ENCODE peak calls at places on chromosomes 13 and 19, in four cellular contexts. One of them, this sample, is unnamed.

GRCh38 chr13:30806784-30807183 is 71.4 kb downstream of the ALOX5AP start:
- DNase-seq in K562: no peak
- DNase-seq in A549: no peak
- DNase-seq in HepG2: no peak
- DNase-seq in this sample: no peak

GRCh38 chr13:93730780-93731179 is 504.2 kb downstream of the GPC6 start:
- DNase-seq in HepG2: no peak
- DNase-seq in A549: no peak
- DNase-seq in K562: no peak
- DNase-seq in this sample: no peak

GRCh38 chr19:56120002-56120370 is 1.1 kb downstream of the ZNF787 start:
- DNase-seq in HepG2: no peak
- DNase-seq in K562: no peak
- DNase-seq in A549: no peak
- DNase-seq in this sample: no peak

GRCh38 chr19:14480695-14481069 is 5.5 kb upstream of the PTGER1 start:
- DNase-seq in A549: no peak
- DNase-seq in HepG2: no peak
- DNase-seq in K562: no peak
- DNase-seq in this sample: no peak

GRCh38 chr13:112760440-112760839 is 70.6 kb downstream of the ATP11A start:
- DNase-seq in HepG2: no peak
- DNase-seq in K562: no peak
- DNase-seq in A549: no peak
- DNase-seq in this sample: no peak

GRCh38 chr13:40388617-40389016 is 277.8 kb downstream of the FOXO1 start:
- DNase-seq in K562: no peak
- DNase-seq in HepG2: no peak
- DNase-seq in A549: no peak
- DNase-seq in this sample: no peak

GRCh38 chr19:31963741-31964140 is 381.7 kb upstream of the ZNF507 start:
- DNase-seq in HepG2: no peak
- DNase-seq in K562: no peak
- DNase-seq in A549: no peak
- DNase-seq in this sample: no peak

GRCh38 chr19:28878862-28879566 is 333.9 kb downstream of the UQCRFS1 start:
- DNase-seq in HepG2: peak
- DNase-seq in K562: peak
- DNase-seq in A549: peak
- DNase-seq in this sample: peak

GRCh38 chr19:8209111-8209964 is at the start of gene CERS4:
- DNase-seq in HepG2: peak
- DNase-seq in A549: peak
- DNase-seq in K562: peak
- DNase-seq in this sample: peak

GRCh38 chr19:50486823-50487515 is 10.3 kb upstream of the GARIN5A start:
- DNase-seq in K562: peak
- DNase-seq in HepG2: peak
- DNase-seq in A549: no peak
- DNase-seq in this sample: peak

GRCh38 chr13:75359266-75359665 is 122.7 kb downstream of the TBC1D4 start:
- DNase-seq in HepG2: no peak
- DNase-seq in A549: peak
- DNase-seq in K562: no peak
- DNase-seq in this sample: no peak

GRCh38 chr19:5127710-5128109 is 158.8 kb downstream of the KDM4B start:
- DNase-seq in HepG2: no peak
- DNase-seq in K562: no peak
- DNase-seq in A549: no peak
- DNase-seq in this sample: no peak

GRCh38 chr19:35195822-35196221 is 32.7 kb downstream of the FAM187B start:
- DNase-seq in A549: no peak
- DNase-seq in K562: no peak
- DNase-seq in HepG2: no peak
- DNase-seq in this sample: no peak

GRCh38 chr13:73216381-73216831 is 157.6 kb downstream of the KLF5 start:
- DNase-seq in K562: no peak
- DNase-seq in A549: no peak
- DNase-seq in HepG2: no peak
- DNase-seq in this sample: no peak

GRCh38 chr19:31316201-31316951 is 32.9 kb downstream of the TSHZ3 start:
- DNase-seq in HepG2: no peak
- DNase-seq in A549: no peak
- DNase-seq in K562: no peak
- DNase-seq in this sample: no peak

GRCh38 chr13:97142452-97142851 is 79.7 kb upstream of the MBNL2 start:
- DNase-seq in A549: peak
- DNase-seq in HepG2: peak
- DNase-seq in K562: peak
- DNase-seq in this sample: peak

GRCh38 chr19:5908773-5909442 is 4.2 kb downstream of the VMAC start:
- DNase-seq in HepG2: peak
- DNase-seq in K562: no peak
- DNase-seq in A549: no peak
- DNase-seq in this sample: no peak

GRCh38 chr13:104014803-104015645 is 948.8 kb upstream of the SLC10A2 start:
- DNase-seq in K562: no peak
- DNase-seq in A549: no peak
- DNase-seq in HepG2: no peak
- DNase-seq in this sample: no peak

GRCh38 chr19:43527860-43528622 is 1.0 kb upstream of the ETHE1 start:
- DNase-seq in K562: no peak
- DNase-seq in A549: no peak
- DNase-seq in HepG2: no peak
- DNase-seq in this sample: no peak

GRCh38 chr13:37129867-37130266 is 24.4 kb upstream of the CSNK1A1L start:
- DNase-seq in HepG2: no peak
- DNase-seq in A549: no peak
- DNase-seq in K562: no peak
- DNase-seq in this sample: no peak

GRCh38 chr13:42681394-42681793 is 100.0 kb upstream of the FAM216B start:
- DNase-seq in A549: no peak
- DNase-seq in K562: no peak
- DNase-seq in HepG2: no peak
- DNase-seq in this sample: no peak

GRCh38 chr13:108816381-108816780 is 187.0 kb downstream of the MYO16 start:
- DNase-seq in HepG2: no peak
- DNase-seq in A549: no peak
- DNase-seq in K562: peak
- DNase-seq in this sample: no peak

GRCh38 chr13:100209857-100210580 is 121.1 kb downstream of the PCCA start:
- DNase-seq in HepG2: no peak
- DNase-seq in K562: no peak
- DNase-seq in A549: no peak
- DNase-seq in this sample: no peak

DNA sequence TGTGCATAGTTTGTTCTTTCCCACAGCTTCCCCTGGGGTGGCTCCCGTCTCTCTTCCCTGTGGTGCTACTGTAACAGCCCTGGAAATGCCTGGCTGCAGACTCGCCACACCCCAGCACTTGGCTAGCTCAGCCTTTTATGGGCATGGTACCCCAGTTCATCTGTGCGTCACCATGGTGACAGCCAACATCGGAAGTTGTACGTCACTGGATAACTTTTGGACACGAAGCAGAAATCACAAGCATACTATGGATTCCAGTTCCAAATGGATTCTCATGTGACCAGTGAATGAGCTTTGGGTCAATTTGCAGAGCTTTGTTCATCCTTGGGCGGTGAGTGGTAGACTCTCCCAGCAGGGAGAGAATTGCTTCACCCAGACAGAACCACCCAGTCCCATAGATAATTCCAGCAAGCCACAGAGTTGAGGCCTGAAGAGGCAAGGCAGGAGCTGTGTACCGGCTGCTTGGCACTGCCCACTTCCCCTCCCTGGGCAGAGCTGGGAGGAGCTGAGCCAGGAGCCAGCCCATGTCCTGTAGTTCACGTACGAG is 54.4 kb downstream of the COL4A2 start:
- DNase-seq in HepG2: no peak
- DNase-seq in A549: no peak
- DNase-seq in K562: no peak
- DNase-seq in this sample: no peak
- TF ChIP-seq NR3C1 in HepG2: no peak
- TF ChIP-seq NR3C1 in A549: no peak
- TF ChIP-seq NR3C1 in K562: no peak
- TF ChIP-seq NR3C1 in this sample: no peak

GRCh38 chr13:26502826-26503225 is 54.7 kb upstream of the WASF3 start:
- DNase-seq in K562: no peak
- DNase-seq in HepG2: no peak
- DNase-seq in A549: no peak
- DNase-seq in this sample: no peak
- TF ChIP-seq NR3C1 in K562: no peak
- TF ChIP-seq NR3C1 in HepG2: no peak
- TF ChIP-seq NR3C1 in A549: no peak
- TF ChIP-seq NR3C1 in this sample: no peak

GRCh38 chr19:2834294-2834871 is 6.9 kb upstream of the ZNF555 start:
- DNase-seq in HepG2: no peak
- DNase-seq in A549: no peak
- DNase-seq in K562: no peak
- DNase-seq in this sample: no peak
- TF ChIP-seq NR3C1 in HepG2: no peak
- TF ChIP-seq NR3C1 in A549: no peak
- TF ChIP-seq NR3C1 in K562: no peak
- TF ChIP-seq NR3C1 in this sample: no peak

GRCh38 chr19:46616631-46617322 is 8.1 kb downstream of the PTGIR start:
- DNase-seq in K562: peak
- DNase-seq in HepG2: peak
- DNase-seq in A549: peak
- DNase-seq in this sample: peak
- TF ChIP-seq NR3C1 in K562: no peak
- TF ChIP-seq NR3C1 in HepG2: no peak
- TF ChIP-seq NR3C1 in A549: no peak
- TF ChIP-seq NR3C1 in this sample: no peak

GRCh38 chr13:110113284-110113764 is 193.6 kb downstream of the COL4A1 start:
- DNase-seq in K562: no peak
- DNase-seq in A549: no peak
- DNase-seq in HepG2: no peak
- DNase-seq in this sample: no peak
- TF ChIP-seq NR3C1 in K562: no peak
- TF ChIP-seq NR3C1 in A549: no peak
- TF ChIP-seq NR3C1 in HepG2: no peak
- TF ChIP-seq NR3C1 in this sample: no peak

GRCh38 chr13:50213526-50213925 is 198.3 kb downstream of the KCNRG start:
- DNase-seq in A549: no peak
- DNase-seq in K562: no peak
- DNase-seq in HepG2: no peak
- DNase-seq in this sample: no peak

GRCh38 chr13:50203256-50204083 is 188.2 kb downstream of the KCNRG start:
- DNase-seq in K562: no peak
- DNase-seq in HepG2: no peak
- DNase-seq in A549: no peak
- DNase-seq in this sample: no peak

GRCh38 chr13:50209646-50210045 is 194.4 kb downstream of the KCNRG start:
- DNase-seq in A549: no peak
- DNase-seq in HepG2: no peak
- DNase-seq in K562: no peak
- DNase-seq in this sample: no peak

GRCh38 chr13:50214514-50214913 is 199.3 kb downstream of the KCNRG start:
- DNase-seq in HepG2: no peak
- DNase-seq in K562: no peak
- DNase-seq in A549: no peak
- DNase-seq in this sample: no peak

DNA sequence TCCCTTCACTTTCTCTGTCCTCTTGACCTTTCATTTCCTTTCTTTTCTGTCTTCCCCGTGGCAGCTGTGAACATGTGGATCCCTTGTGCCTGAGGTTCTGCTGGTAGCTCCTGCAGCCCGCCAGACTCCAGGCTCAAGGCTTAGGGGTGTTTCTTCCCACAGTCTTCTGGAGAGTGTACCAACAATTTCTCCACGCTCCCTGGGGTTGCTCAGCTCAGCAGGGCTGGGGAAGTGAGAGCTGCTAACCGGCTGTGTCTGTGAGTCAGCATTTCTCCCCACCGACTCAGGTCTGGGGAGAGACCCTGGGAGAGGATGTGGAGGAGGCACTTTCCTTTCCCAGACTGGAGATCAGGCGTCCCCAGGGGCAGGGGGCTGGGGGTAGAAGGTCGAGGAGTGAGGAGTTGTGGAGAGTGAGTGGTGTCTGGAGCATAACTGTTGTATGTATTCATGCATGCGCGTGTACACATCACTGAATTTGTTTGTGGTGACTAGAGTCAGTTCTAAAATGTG is 193.6 kb downstream of the KCNRG start:
- DNase-seq in HepG2: peak
- DNase-seq in K562: peak
- DNase-seq in A549: peak
- DNase-seq in this sample: peak
- TF ChIP-seq NR3C1 in HepG2: no peak
- TF ChIP-seq NR3C1 in K562: no peak
- TF ChIP-seq NR3C1 in A549: no peak
- TF ChIP-seq NR3C1 in this sample: no peak